ENCODE peak calls at places on chromosomes 5 and 9, in seven cellular contexts. C is cardiac muscle cell; W is CD4-positive, CD25-positive, alpha-beta regulatory T cell; U is aorta; D is fibroblast of mammary gland; X is CD8-positive, alpha-beta T cell; Q is Peyer's patch. S is an unnamed sample.

GRCh38 chr5:157719231-157719630 is 12.0 kb upstream of the THG1L start:
- DNase-seq in C (no peak), W (no peak), U (no peak), D (no peak), X (no peak), Q (no peak), S (no peak)

GRCh38 chr9:124251605-124252366 is 6.0 kb upstream of the NEK6 start:
- DNase-seq in C (peak; percentile 70), W (no peak), U (peak; percentile 62), D (peak; percentile 72), X (no peak), Q (peak; percentile 26), S (peak; percentile 4)

GRCh38 chr9:133972041-133972970 is 19.8 kb downstream of the VAV2 start:
- DNase-seq in C (no peak), W (no peak), U (peak; percentile 55), D (no peak), X (no peak), Q (peak; percentile 90), S (no peak)

GRCh38 chr5:91166040-91166807 is 216.9 kb downstream of the ARRDC3 start:
- DNase-seq in C (peak; percentile 62), W (no peak), U (no peak), D (peak; percentile 41), X (no peak), Q (no peak), S (no peak)

GRCh38 chr9:121349009-121349408 is 21.0 kb downstream of the STOM start:
- DNase-seq in C (peak; percentile 24), W (no peak), U (no peak), D (no peak), X (no peak), Q (no peak), S (no peak)

GRCh38 chr5:148970228-148970627 is 92.6 kb downstream of the SH3TC2 start:
- DNase-seq in C (no peak), W (no peak), U (no peak), D (no peak), X (no peak), Q (no peak), S (no peak)

GRCh38 chr5:174759091-174759490 is 34.7 kb downstream of the MSX2 start:
- DNase-seq in C (no peak), W (no peak), U (no peak), D (no peak), X (no peak), Q (no peak), S (no peak)

GRCh38 chr5:67879619-67880357 is 335.8 kb upstream of the PIK3R1 start:
- DNase-seq in C (peak; percentile 70), W (no peak), U (no peak), D (peak; percentile 54), X (no peak), Q (no peak), S (no peak)

GRCh38 chr5:146290318-146290717 is 48.3 kb upstream of the POU4F3 start:
- DNase-seq in C (no peak), W (no peak), U (no peak), D (peak; percentile 7), X (no peak), Q (no peak), S (no peak)

GRCh38 chr5:72140711-72141110 is 33.4 kb downstream of the MAP1B start:
- DNase-seq in C (no peak), W (no peak), U (no peak), D (no peak), X (no peak), Q (no peak), S (no peak)

GRCh38 chr9:5608298-5609254 is 20.3 kb upstream of the RIC1 start:
- DNase-seq in C (peak; percentile 20), W (no peak), U (no peak), D (peak; percentile 69), X (no peak), Q (no peak), S (no peak)

GRCh38 chr9:116987902-116988301 is 300.8 kb downstream of the TRIM32 start:
- DNase-seq in C (no peak), W (no peak), U (no peak), D (no peak), X (no peak), Q (no peak), S (no peak)

GRCh38 chr5:1008451-1009358 is at the start of gene NKD2:
- DNase-seq in C (peak; percentile 29), W (no peak), U (peak; percentile 75), D (no peak), X (peak; percentile 62), Q (peak; percentile 61), S (no peak)

GRCh38 chr5:115586525-115587146 is 15.6 kb downstream of the TICAM2 start:
- DNase-seq in C (peak; percentile 58), W (no peak), U (no peak), D (peak; percentile 59), X (no peak), Q (no peak), S (peak; percentile 7)

GRCh38 chr5:117893211-117893610 is 1095.1 kb downstream of the DTWD2 start:
- DNase-seq in C (peak; percentile 74), W (no peak), U (no peak), D (no peak), X (no peak), Q (no peak), S (no peak)

GRCh38 chr9:7980691-7981289 is 181.2 kb upstream of the DMAC1 start:
- DNase-seq in C (no peak), W (no peak), U (no peak), D (no peak), X (no peak), Q (no peak), S (no peak)

GRCh38 chr9:76018767-76019166 is 128.3 kb downstream of the PCSK5 start:
- DNase-seq in C (no peak), W (no peak), U (no peak), D (no peak), X (no peak), Q (no peak), S (no peak)

GRCh38 chr5:50947892-50948683 is 281.7 kb downstream of the PARP8 start:
- DNase-seq in C (no peak), W (no peak), U (no peak), D (no peak), X (no peak), Q (no peak), S (no peak)

GRCh38 chr9:114789006-114789405 is 16.8 kb downstream of the TNFSF15 start:
- DNase-seq in C (no peak), W (no peak), U (no peak), D (no peak), X (no peak), Q (no peak), S (no peak)

GRCh38 chr9:125495137-125496119 is 211.6 kb downstream of the MAPKAP1 start:
- DNase-seq in C (no peak), W (no peak), U (no peak), D (no peak), X (no peak), Q (no peak), S (no peak)

GRCh38 chr5:91183743-91184142 is 199.4 kb downstream of the ARRDC3 start:
- DNase-seq in C (no peak), W (no peak), U (no peak), D (no peak), X (no peak), Q (no peak), S (no peak)

GRCh38 chr5:142475102-142475501 is 150.3 kb upstream of the SPRY4 start:
- DNase-seq in C (no peak), W (no peak), U (no peak), D (no peak), X (no peak), Q (no peak), S (no peak)

GRCh38 chr5:26415987-26416386 is 622.4 kb downstream of the CDH9 start:
- DNase-seq in C (no peak), W (no peak), U (no peak), D (no peak), X (no peak), Q (no peak), S (no peak)

DNA sequence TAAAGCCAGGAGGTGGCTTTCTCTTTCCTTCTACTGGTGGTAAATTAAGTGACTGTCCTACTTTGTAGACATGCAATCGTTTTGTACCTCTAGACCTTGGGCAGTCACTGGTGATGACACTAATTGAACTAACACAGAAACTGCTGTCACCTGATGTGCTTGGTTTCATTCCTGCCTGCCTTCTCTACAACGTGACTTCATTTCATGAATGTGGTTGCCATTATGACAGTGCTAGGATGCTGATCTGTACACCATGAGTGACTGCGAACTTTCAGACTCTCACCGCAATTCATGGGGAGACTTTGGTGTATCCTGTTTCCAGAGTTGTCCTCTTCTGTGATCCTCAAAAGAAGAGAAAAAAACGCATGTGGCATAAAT is 47.5 kb downstream of the UBE2QL1 start:
- DNase-seq in C (no peak), W (no peak), U (no peak), D (no peak), X (no peak), Q (no peak), S (no peak)
- H3K4me3 ChIP-seq in C (no peak overlapping the region), W (no peak overlapping the region), U (no peak overlapping the region), D (no peak overlapping the region), X (no peak overlapping the region), Q (no peak overlapping the region), S (no peak overlapping the region)

GRCh38 chr5:65461490-65461889 is 20.2 kb downstream of the ADAMTS6 start:
- DNase-seq in C (no peak), W (no peak), U (no peak), D (no peak), X (no peak), Q (no peak), S (no peak)
- H3K4me3 ChIP-seq in C (no peak overlapping the region), W (no peak overlapping the region), U (no peak overlapping the region), D (no peak overlapping the region), X (no peak overlapping the region), Q (no peak overlapping the region), S (no peak overlapping the region)

GRCh38 chr9:16255217-16255616 is 615.3 kb downstream of the BNC2 start:
- DNase-seq in C (no peak), W (no peak), U (no peak), D (no peak), X (no peak), Q (no peak), S (no peak)

GRCh38 chr9:16254674-16255073 is 615.8 kb downstream of the BNC2 start:
- DNase-seq in C (no peak), W (no peak), U (no peak), D (no peak), X (no peak), Q (no peak), S (no peak)

GRCh38 chr9:16258708-16259107 is 611.8 kb downstream of the BNC2 start:
- DNase-seq in C (no peak), W (no peak), U (no peak), D (no peak), X (no peak), Q (no peak), S (peak; percentile 38)

GRCh38 chr9:16257604-16258003 is 612.9 kb downstream of the BNC2 start:
- DNase-seq in C (peak; percentile 40), W (no peak), U (no peak), D (peak; percentile 41), X (no peak), Q (no peak), S (no peak)

GRCh38 chr9:16258191-16258590 is 612.3 kb downstream of the BNC2 start:
- DNase-seq in C (no peak), W (no peak), U (no peak), D (no peak), X (no peak), Q (no peak), S (no peak)
- H3K4me3 ChIP-seq in C (no peak overlapping the region), W (no peak overlapping the region), U (no peak overlapping the region), D (no peak overlapping the region), X (no peak overlapping the region), Q (no peak overlapping the region), S (no peak overlapping the region)

DNA sequence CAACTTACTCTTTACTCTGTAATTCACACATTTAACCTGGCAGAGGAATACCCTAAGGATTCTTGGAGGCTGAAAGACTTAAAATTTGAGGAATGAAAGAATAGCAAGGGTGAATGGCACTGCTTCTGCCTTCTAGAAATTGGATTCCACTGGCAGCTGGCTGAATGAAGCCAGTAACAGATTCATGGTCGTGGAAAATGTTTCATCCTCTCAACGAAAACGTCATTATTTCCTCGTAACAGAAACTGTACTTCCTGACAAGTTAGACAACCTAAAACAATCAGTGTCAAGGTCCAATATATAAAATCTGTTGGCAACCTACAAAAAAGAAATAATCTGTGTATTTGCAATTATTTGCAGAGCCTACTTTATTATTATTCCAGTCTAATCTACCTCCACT is 39.7 kb downstream of the BNC2 start:
- DNase-seq in C (no peak), W (no peak), U (no peak), D (peak; percentile 43), X (no peak), Q (no peak), S (no peak)
- H3K4me3 ChIP-seq in C (no peak overlapping the region), W (no peak overlapping the region), U (no peak overlapping the region), D (no peak overlapping the region), X (no peak overlapping the region), Q (no peak overlapping the region), S (no peak overlapping the region)